ENCODE peak calls at places on chromosome 22, in nine cellular contexts. D, U, B, M, J, V, C, E and W are unnamed samples.

GRCh38 chr22:49962012-49962750 is 1.6 kb downstream of the PIM3 start:
- DNase-seq in D (peak), U (peak), B (peak), M (peak), J (peak), V (peak), C (peak), E (peak), W (peak)

GRCh38 chr22:41517172-41518047 is 26.9 kb downstream of the POLR3H start:
- DNase-seq in D (peak), U (peak), B (no peak), M (peak), J (peak), V (peak), C (no peak), E (peak), W (peak)

GRCh38 chr22:25102722-25103121 is 96.9 kb upstream of the CRYBB3 start:
- DNase-seq in D (no peak), U (no peak), B (no peak), M (no peak), J (no peak), V (no peak), C (no peak), E (no peak), W (no peak)

GRCh38 chr22:49869855-49870712 is 16.4 kb downstream of the ZBED4 start:
- DNase-seq in D (no peak), U (peak), B (no peak), M (no peak), J (no peak), V (no peak), C (no peak), E (no peak), W (no peak)

GRCh38 chr22:36081023-36081431 is 52.4 kb upstream of the RBFOX2 start:
- DNase-seq in D (no peak), U (no peak), B (no peak), M (no peak), J (no peak), V (no peak), C (no peak), E (no peak), W (no peak)

GRCh38 chr22:37329239-37330140 is 47.2 kb downstream of the CYTH4 start:
- DNase-seq in D (no peak), U (no peak), B (no peak), M (no peak), J (no peak), V (no peak), C (no peak), E (no peak), W (no peak)

GRCh38 chr22:45083659-45084305 is 74.0 kb upstream of the PHF21B start:
- DNase-seq in D (no peak), U (no peak), B (no peak), M (no peak), J (no peak), V (no peak), C (peak), E (no peak), W (no peak)

GRCh38 chr22:47295982-47296381 is 533.5 kb downstream of the TBC1D22A start:
- DNase-seq in D (no peak), U (no peak), B (no peak), M (no peak), J (no peak), V (no peak), C (no peak), E (no peak), W (no peak)

GRCh38 chr22:50627452-50627913 is 469 bp downstream of the ARSA start:
- DNase-seq in D (no peak), U (no peak), B (peak), M (peak), J (no peak), V (no peak), C (no peak), E (no peak), W (no peak)